ENCODE peak calls at places on chromosomes 3 and 15, in ten cellular contexts. L is nephron progenitor cell, F is heart left ventricle, Z is HepG2, M is glutamatergic neuron, T is left ventricle myocardium inferior, A is fibroblast of villous mesenchyme, I is pancreas, J is fibroblast of the aortic adventitia, W is foreskin keratinocyte. U is an unnamed sample.

GRCh38 chr3:171614318-171614967 is 154.2 kb upstream of the TNIK start:
- DNase-seq in I (no peak), J (no peak), A (peak), L (peak), W (no peak), T (no peak), Z (peak), M (peak), F (peak), U (no peak)

GRCh38 chr3:71926690-71927089 is 141.7 kb upstream of the PROK2 start:
- DNase-seq in I (no peak), L (no peak), F (no peak), Z (no peak), W (no peak), J (no peak), A (no peak), M (no peak), T (no peak), U (no peak)

GRCh38 chr3:166283856-166284255 is 446.6 kb upstream of the BCHE start:
- DNase-seq in L (no peak), I (no peak), F (no peak), W (peak), A (peak), M (no peak), T (no peak), J (peak), Z (no peak), U (no peak)

GRCh38 chr15:100170673-100171210 is 171.0 kb downstream of the ADAMTS17 start:
- DNase-seq in A (no peak), T (no peak), I (no peak), L (no peak), F (no peak), W (no peak), M (no peak), Z (no peak), J (no peak), U (no peak)

GRCh38 chr3:99730870-99731269 is 86.8 kb upstream of the CMSS1 start:
- DNase-seq in L (no peak), A (peak), F (no peak), W (no peak), I (no peak), T (no peak), J (no peak), M (no peak), Z (no peak), U (no peak)

GRCh38 chr3:6799264-6799915 is 61.5 kb upstream of the GRM7 start:
- DNase-seq in F (peak), Z (peak), A (peak), T (no peak), W (peak), L (peak), J (no peak), I (peak), M (peak), U (no peak)

GRCh38 chr3:16319307-16319706 is 54.3 kb downstream of the OXNAD1 start:
- DNase-seq in J (no peak), M (no peak), L (no peak), F (no peak), T (no peak), A (no peak), W (no peak), I (no peak), Z (peak), U (no peak)

GRCh38 chr15:77784361-77785292 is 151.9 kb upstream of the LINGO1 start:
- DNase-seq in I (no peak), L (peak), A (peak), T (no peak), W (no peak), M (peak), J (peak), F (no peak), Z (peak), U (no peak)

GRCh38 chr3:65177879-65178484 is 490.2 kb upstream of the ADAMTS9 start:
- DNase-seq in J (no peak), L (no peak), Z (no peak), A (peak), I (no peak), F (no peak), M (no peak), T (no peak), W (peak), U (no peak)

GRCh38 chr15:97115764-97116075 is 785.2 kb downstream of the NR2F2 start:
- DNase-seq in I (no peak), J (no peak), L (no peak), Z (no peak), M (no peak), A (no peak), F (no peak), T (no peak), W (no peak), U (no peak)

GRCh38 chr15:75720787-75721461 is 8.3 kb upstream of the CSPG4 start:
- DNase-seq in Z (peak), I (peak), J (no peak), M (peak), A (no peak), F (peak), T (no peak), W (peak), L (no peak), U (no peak)

GRCh38 chr15:87365221-87365620 is 891.3 kb downstream of the NTRK3 start:
- DNase-seq in I (no peak), M (no peak), L (no peak), A (peak), J (peak), Z (no peak), W (peak), F (no peak), T (no peak), U (no peak)

GRCh38 chr3:27253831-27254230 is 115.4 kb downstream of the NEK10 start:
- DNase-seq in L (peak), J (peak), Z (peak), T (no peak), W (peak), M (peak), A (peak), I (peak), F (no peak), U (no peak)

GRCh38 chr3:186411994-186412393 is 50.0 kb upstream of the DGKG start:
- DNase-seq in M (no peak), F (no peak), A (no peak), J (no peak), W (peak), L (no peak), Z (no peak), T (no peak), I (no peak), U (no peak)

DNA sequence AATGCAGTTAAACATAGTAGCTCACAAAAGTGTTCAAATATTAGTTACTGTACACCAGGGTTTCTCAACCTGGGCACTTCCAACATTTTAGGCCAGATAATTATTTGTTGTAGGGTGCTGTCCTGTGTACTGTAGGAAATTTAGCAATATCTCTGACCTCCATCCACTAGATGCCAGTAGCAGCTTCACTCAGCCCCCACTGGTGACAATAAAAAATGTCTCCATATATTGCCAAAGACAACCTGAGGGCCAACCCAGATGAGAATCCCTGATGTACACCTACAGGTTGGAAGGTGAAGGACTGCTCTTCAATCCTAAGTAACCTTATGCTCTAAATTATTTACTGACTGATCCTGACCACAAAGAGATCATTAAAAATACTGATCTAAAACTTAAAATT is 32.4 kb downstream of the DCUN1D1 start:
- DNase-seq in A (no peak), L (no peak), W (no peak), I (no peak), F (no peak), J (no peak), T (no peak), M (no peak), Z (peak), U (no peak)
- TF ChIP-seq CTCF in A (no peak), L (no peak), W (peak), I (no peak), F (no peak), J (no peak), T (no peak), M (no peak), Z (peak), U (no peak)

GRCh38 chr3:136839556-136839931 is 20.6 kb downstream of the SLC35G2 start:
- DNase-seq in Z (no peak), J (no peak), W (no peak), L (no peak), M (no peak), T (no peak), F (no peak), A (no peak), I (no peak), U (no peak)

GRCh38 chr3:136838641-136839555 is 20.0 kb downstream of the SLC35G2 start:
- DNase-seq in I (no peak), Z (no peak), L (no peak), F (no peak), A (peak), W (peak), M (no peak), T (no peak), J (peak), U (no peak)

GRCh38 chr3:136844726-136845125 is 17.3 kb upstream of the NCK1 start:
- DNase-seq in M (no peak), F (no peak), J (no peak), T (no peak), L (no peak), I (no peak), Z (no peak), W (no peak), A (no peak), U (no peak)

GRCh38 chr3:136840252-136840651 is 21.3 kb downstream of the SLC35G2 start:
- DNase-seq in T (no peak), I (no peak), M (no peak), W (no peak), L (no peak), Z (no peak), A (no peak), F (no peak), J (no peak), U (no peak)

DNA sequence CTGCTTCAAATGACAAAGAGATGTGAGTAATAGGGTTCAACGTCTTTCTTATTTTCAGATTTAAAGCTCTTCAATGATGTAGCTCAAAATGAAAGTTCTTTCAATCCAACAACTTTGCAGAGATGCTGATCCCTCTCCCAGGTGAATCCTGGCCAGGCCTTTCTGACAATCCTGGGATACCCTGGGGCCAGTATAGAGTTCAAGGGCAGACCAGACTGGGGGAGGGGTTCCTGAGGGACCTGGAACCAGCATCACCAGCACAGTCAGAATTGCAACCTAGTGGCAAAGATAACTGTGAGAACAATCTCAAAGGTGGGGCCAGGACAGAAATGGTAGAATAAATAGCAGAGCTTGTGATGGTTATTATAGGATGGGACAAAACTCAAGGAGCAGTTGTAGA is 19.7 kb upstream of the NCK1 start:
- DNase-seq in Z (no peak), L (no peak), A (no peak), F (no peak), M (no peak), T (no peak), W (no peak), I (no peak), J (no peak), U (no peak)
- TF ChIP-seq CTCF in Z (no peak), L (no peak), A (no peak), F (no peak), M (no peak), T (no peak), W (no peak), I (no peak), J (no peak), U (no peak)

GRCh38 chr15:68464451-68465090 is 32.6 kb upstream of the ITGA11 start:
- DNase-seq in J (peak), M (no peak), A (peak), T (no peak), L (no peak), W (no peak), Z (no peak), F (no peak), I (no peak), U (no peak)

GRCh38 chr15:68463996-68464395 is 32.0 kb upstream of the ITGA11 start:
- DNase-seq in J (no peak), W (no peak), L (no peak), Z (no peak), M (no peak), I (no peak), F (no peak), T (no peak), A (peak), U (no peak)

GRCh38 chr15:68465861-68466560 is 34.0 kb upstream of the ITGA11 start:
- DNase-seq in F (no peak), I (no peak), W (no peak), A (peak), L (no peak), Z (no peak), M (no peak), T (no peak), J (no peak), U (no peak)

GRCh38 chr15:68460166-68460565 is 28.2 kb upstream of the ITGA11 start:
- DNase-seq in L (no peak), A (no peak), I (no peak), Z (no peak), M (no peak), W (no peak), T (no peak), J (no peak), F (no peak), U (no peak)

GRCh38 chr15:68463444-68463843 is 31.5 kb upstream of the ITGA11 start:
- DNase-seq in L (no peak), Z (no peak), W (no peak), I (no peak), M (no peak), A (no peak), J (no peak), F (no peak), T (no peak), U (no peak)
- TF ChIP-seq CTCF in L (no peak), Z (no peak), W (no peak), I (no peak), M (no peak), A (no peak), J (no peak), F (no peak), T (no peak), U (no peak)

DNA sequence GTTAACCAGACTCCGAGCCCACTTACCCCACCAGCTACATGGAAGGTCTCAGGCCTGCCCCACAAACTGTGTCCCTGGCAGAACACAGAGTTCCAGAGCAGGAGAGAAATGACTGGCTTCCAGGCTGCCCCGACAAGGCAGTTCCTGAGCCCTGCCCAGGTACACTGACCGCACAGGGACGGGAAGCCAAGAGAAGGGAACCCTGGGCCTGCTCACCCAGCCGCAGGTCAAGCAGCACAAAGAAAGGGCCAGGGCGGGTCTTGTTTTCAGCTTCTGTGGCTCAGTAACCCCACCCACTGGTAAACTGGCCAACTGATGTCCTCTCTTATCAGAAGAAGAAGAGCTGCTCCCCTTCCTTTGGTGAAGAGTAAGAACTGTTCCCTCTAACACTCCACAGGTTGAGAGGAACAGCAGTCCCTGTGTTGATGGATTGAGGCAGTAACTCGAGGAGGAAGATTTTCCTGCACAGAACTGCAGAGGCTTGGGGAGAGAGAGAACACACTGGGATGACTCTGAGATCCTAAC is 68.4 kb downstream of the CRTC3 start:
- DNase-seq in J (no peak), T (peak), F (peak), A (peak), W (no peak), L (no peak), M (no peak), Z (peak), I (no peak), U (peak)
- TF ChIP-seq CTCF in J (no peak), T (peak), F (no peak), A (peak), W (no peak), L (no peak), M (no peak), Z (peak), I (no peak), U (no peak)

GRCh38 chr3:156554842-156555687 is at the start of gene SSR3:
- DNase-seq in F (peak), J (peak), A (peak), M (peak), I (peak), T (peak), L (peak), W (peak), Z (peak), U (peak)
- TF ChIP-seq CTCF in F (peak), J (peak), A (peak), M (peak), I (no peak), T (peak), L (no peak), W (peak), Z (no peak), U (no peak)

DNA sequence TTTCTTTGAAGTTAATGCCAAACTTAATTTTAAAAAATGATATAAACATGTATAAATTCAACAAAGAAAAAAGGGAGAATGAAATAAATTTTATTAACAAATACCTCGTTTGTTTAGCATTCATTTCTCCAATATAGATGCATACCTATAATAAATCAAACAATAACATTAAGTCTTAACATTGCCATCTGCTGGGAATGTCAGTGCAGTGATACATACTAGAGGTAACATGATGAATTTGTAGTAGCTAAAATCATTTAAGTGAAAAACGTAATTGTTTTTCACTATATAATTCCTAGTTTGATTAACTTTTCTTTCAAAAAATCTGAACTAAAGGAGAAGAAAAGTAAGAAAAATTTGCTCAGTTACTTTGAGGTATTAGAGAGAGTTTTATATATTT is 340.2 kb upstream of the CBLB start:
- DNase-seq in F (no peak), Z (no peak), W (peak), J (peak), L (no peak), I (no peak), T (no peak), A (peak), M (no peak), U (no peak)
- TF ChIP-seq CTCF in F (peak), Z (no peak), W (peak), J (peak), L (no peak), I (no peak), T (peak), A (peak), M (no peak), U (no peak)

GRCh38 chr3:58659051-58659675 is 7.4 kb downstream of the FAM3D start:
- DNase-seq in F (no peak), J (peak), T (no peak), L (no peak), M (no peak), W (peak), Z (peak), I (no peak), A (peak), U (no peak)
- TF ChIP-seq CTCF in F (no peak), J (peak), T (peak), L (peak), M (no peak), W (peak), Z (peak), I (peak), A (peak), U (no peak)

DNA sequence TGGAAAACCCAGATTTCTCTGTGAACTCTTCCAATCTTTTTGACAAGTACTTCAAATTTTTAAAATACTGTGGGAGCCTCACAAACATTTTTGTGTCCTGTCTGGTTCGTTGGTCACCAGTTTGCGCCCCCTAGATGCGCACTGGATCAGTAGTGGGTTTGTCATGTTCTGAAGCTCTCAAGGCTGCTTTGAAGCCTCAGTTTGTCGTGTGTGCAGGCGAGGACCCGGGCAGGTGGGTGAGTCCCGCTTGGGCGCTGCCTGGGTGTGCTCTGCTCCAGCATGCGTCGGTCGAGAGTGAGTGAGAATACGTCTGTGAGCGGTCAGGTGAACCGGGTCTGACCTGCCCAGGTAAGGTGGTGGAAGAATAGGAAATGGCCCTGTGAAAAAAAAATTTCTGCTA is 17.3 kb upstream of the AEN start:
- DNase-seq in M (no peak), T (no peak), A (no peak), L (no peak), I (no peak), Z (no peak), J (no peak), F (no peak), W (no peak), U (no peak)
- TF ChIP-seq CTCF in M (no peak), T (no peak), A (no peak), L (no peak), I (no peak), Z (no peak), J (no peak), F (no peak), W (no peak), U (no peak)

GRCh38 chr15:62758952-62759349 is 283.6 kb upstream of the TPM1 start:
- DNase-seq in W (no peak), J (no peak), I (no peak), M (no peak), Z (no peak), A (no peak), F (no peak), T (no peak), L (no peak), U (no peak)

GRCh38 chr15:62757535-62757934 is 285.0 kb upstream of the TPM1 start:
- DNase-seq in F (no peak), J (no peak), A (no peak), L (no peak), W (no peak), I (no peak), T (no peak), Z (no peak), M (no peak), U (no peak)

GRCh38 chr15:62758126-62758951 is 284.2 kb upstream of the TPM1 start:
- DNase-seq in J (peak), I (no peak), W (peak), L (no peak), F (no peak), T (no peak), Z (peak), A (peak), M (no peak), U (no peak)

GRCh38 chr15:62756995-62757360 is 285.6 kb upstream of the TPM1 start:
- DNase-seq in F (no peak), L (no peak), W (no peak), M (no peak), J (no peak), A (no peak), T (no peak), Z (no peak), I (no peak), U (no peak)

GRCh38 chr15:62756326-62756994 is 286.1 kb upstream of the TPM1 start:
- DNase-seq in F (no peak), M (no peak), L (no peak), Z (peak), W (no peak), J (no peak), I (no peak), A (no peak), T (no peak), U (no peak)
- TF ChIP-seq CTCF in F (no peak), M (no peak), L (no peak), Z (no peak), W (no peak), J (no peak), I (no peak), A (no peak), T (no peak), U (no peak)

DNA sequence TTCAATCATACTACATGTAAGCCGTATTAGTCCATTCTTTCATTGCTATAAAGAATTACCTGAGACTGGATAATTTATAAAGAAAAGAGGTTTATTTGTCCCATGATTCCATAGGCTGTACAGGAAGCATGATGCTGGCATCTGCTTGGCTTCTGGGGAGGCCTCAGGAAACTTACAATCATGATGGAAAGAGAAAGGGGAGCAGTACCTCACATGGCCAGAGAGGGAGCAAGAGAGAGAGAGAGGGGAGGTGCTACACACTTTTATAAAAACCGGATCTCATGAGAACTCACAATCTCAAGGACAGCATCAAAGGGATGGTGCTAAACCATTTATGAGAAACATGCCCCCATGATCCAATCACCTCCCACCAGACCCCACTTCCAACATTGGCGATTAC is 14.3 kb upstream of the CLASP2 start:
- DNase-seq in F (no peak), J (no peak), M (no peak), L (peak), T (no peak), A (no peak), W (no peak), I (no peak), Z (peak), U (no peak)
- TF ChIP-seq CTCF in F (no peak), J (peak), M (peak), L (no peak), T (no peak), A (peak), W (peak), I (no peak), Z (peak), U (no peak)